ENCODE peak calls at places on chromosomes 3 and 15, in four cellular contexts. R is naive thymus-derived CD4-positive, alpha-beta T cell; E is CD4-positive, CD25-positive, alpha-beta regulatory T cell; L is fibroblast of pulmonary artery. K is an unnamed sample.
A peak's percentile ranks its signal among the peaks of the same experiment; 100 is the strongest.

GRCh38 chr3:32424581-32425250 is 33.1 kb downstream of the CMTM7 start:
- DNase-seq in L (no peak), E (no peak), R (no peak), K (no peak)

GRCh38 chr15:60612400-60613048 is 133.6 kb upstream of the ICE2 start:
- DNase-seq in R (no peak), E (no peak), L (no peak), K (no peak)

GRCh38 chr15:52680041-52680391 is 828 bp upstream of the ATOSA start:
- DNase-seq in L (peak; percentile 24), E (no peak), R (no peak), K (no peak)

GRCh38 chr15:53811530-53811929 is 52.1 kb upstream of the WDR72 start:
- DNase-seq in R (no peak), E (no peak), L (peak; percentile 10), K (no peak)

GRCh38 chr3:73766599-73767378 is 142.0 kb upstream of the PDZRN3 start:
- DNase-seq in R (no peak), E (no peak), L (peak; percentile 88), K (no peak)

GRCh38 chr3:133804896-133805295 is 719 bp upstream of the SRPRB start:
- DNase-seq in E (no peak), R (no peak), L (no peak), K (no peak)

GRCh38 chr3:189944285-189945145 is 176.2 kb downstream of the P3H2 start:
- DNase-seq in L (no peak), R (no peak), E (no peak), K (peak; percentile 57)

GRCh38 chr15:27545494-27546255 is 553.4 kb downstream of the OCA2 start:
- DNase-seq in R (no peak), E (no peak), L (no peak), K (no peak)

GRCh38 chr15:75202251-75203016 is 752 bp downstream of the C15orf39 start:
- DNase-seq in E (peak; percentile 86), L (peak; percentile 76), R (peak; percentile 89), K (peak; percentile 94)

GRCh38 chr3:110526732-110527727 is 544.6 kb upstream of the NECTIN3 start:
- DNase-seq in R (no peak), E (no peak), L (peak; percentile 94), K (no peak)

GRCh38 chr3:66469220-66469640 is 31.6 kb downstream of the LRIG1 start:
- DNase-seq in E (no peak), R (no peak), L (no peak), K (no peak)

GRCh38 chr15:84764989-84765388 is 16.6 kb downstream of the ZNF592 start:
- DNase-seq in L (peak; percentile 21), E (no peak), R (no peak), K (no peak)

GRCh38 chr3:24545917-24546316 is 51.3 kb upstream of the THRB start:
- DNase-seq in L (no peak), R (no peak), E (no peak), K (no peak)

GRCh38 chr15:25930931-25931330 is 67.8 kb upstream of the ATP10A start:
- DNase-seq in R (no peak), L (no peak), E (no peak), K (no peak)

GRCh38 chr3:77139665-77140064 is 99.8 kb downstream of the ROBO2 start:
- DNase-seq in R (no peak), L (no peak), E (no peak), K (no peak)

GRCh38 chr3:56855856-56856538 is 54.2 kb upstream of the ARHGEF3 start:
- DNase-seq in E (no peak), R (no peak), L (peak; percentile 42), K (peak; percentile 61)

GRCh38 chr3:186105543-186105942 is 3.3 kb downstream of the ETV5 start:
- DNase-seq in L (no peak), R (no peak), E (no peak), K (no peak)

GRCh38 chr3:42229942-42230688 is 35.9 kb downstream of the CCK start:
- DNase-seq in L (peak; percentile 73), E (no peak), R (no peak), K (no peak)

GRCh38 chr3:37173806-37174205 is 576 bp downstream of the LRRFIP2 start:
- DNase-seq in R (no peak), E (no peak), L (no peak), K (no peak)
- H3K4me3 ChIP-seq in R (no peak overlapping the region), E (peak overlapping the region; percentile 92), L (peak overlapping the region; percentile 90), K (no peak overlapping the region)

GRCh38 chr3:191292243-191292642 is 37.0 kb upstream of the CCDC50 start:
- DNase-seq in L (no peak), E (no peak), R (no peak), K (no peak)
- H3K4me3 ChIP-seq in L (no peak overlapping the region), E (no peak overlapping the region), R (no peak overlapping the region), K (no peak overlapping the region)

DNA sequence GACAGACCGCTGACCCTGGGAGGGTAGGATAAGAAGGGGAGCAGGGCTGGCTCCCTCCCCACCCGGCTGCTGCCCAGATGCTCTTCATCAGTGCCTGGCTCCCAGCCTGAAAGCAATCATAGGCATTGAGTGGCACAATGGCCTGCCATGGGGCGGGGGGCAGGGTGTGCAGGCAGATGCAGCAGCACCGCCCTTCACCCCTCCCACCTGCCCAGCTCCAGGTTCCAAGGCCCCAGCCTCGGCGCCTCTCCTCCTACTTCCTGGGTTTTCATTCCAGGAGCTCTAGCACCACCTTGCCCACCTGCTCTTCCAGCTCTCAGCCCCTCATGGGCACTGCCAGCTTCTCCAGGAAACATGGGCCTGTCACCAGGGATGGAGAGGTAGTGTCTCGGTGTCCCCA is 101.7 kb downstream of the MEGF11 start:
- DNase-seq in E (no peak), L (no peak), R (no peak), K (peak; percentile 45)
- H3K4me3 ChIP-seq in E (no peak overlapping the region), L (no peak overlapping the region), R (no peak overlapping the region), K (no peak overlapping the region)

DNA sequence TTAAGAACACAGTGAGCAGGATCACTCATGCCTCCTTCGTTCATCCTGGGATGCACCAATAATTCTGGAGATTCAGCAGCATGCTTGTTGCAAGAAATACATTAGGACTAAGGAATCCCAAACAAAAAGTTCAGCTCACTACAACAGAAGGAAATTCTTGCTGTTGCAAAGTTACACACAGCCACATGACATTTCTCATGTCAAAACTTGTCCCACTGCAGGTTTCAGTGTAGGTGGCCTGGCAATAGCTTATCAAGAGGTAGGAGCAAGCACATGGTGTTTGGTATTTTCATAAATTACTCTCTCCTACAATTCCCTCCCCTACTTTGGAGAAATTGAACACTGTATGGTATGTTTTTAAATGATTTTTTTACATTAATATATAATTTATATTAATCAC is 399.6 kb upstream of the EPHA3 start:
- DNase-seq in E (no peak), L (no peak), R (no peak), K (no peak)
- H3K4me3 ChIP-seq in E (no peak overlapping the region), L (no peak overlapping the region), R (no peak overlapping the region), K (no peak overlapping the region)

GRCh38 chr15:48177383-48177874 is 666 bp downstream of the MYEF2 start:
- DNase-seq in R (peak; percentile 31), L (peak; percentile 45), E (peak; percentile 11), K (no peak)
- H3K4me3 ChIP-seq in R (peak overlapping the region; percentile 68), L (peak overlapping the region; percentile 51), E (peak overlapping the region; percentile 83), K (peak overlapping the region; percentile 15)

GRCh38 chr3:52520716-52521487 is 12.8 kb downstream of the NT5DC2 start:
- DNase-seq in R (no peak), L (no peak), E (no peak), K (no peak)

GRCh38 chr3:52520141-52520667 is 13.5 kb downstream of the NT5DC2 start:
- DNase-seq in R (no peak), L (no peak), E (no peak), K (no peak)

GRCh38 chr3:52519445-52520140 is 14.1 kb downstream of the NT5DC2 start:
- DNase-seq in R (no peak), E (no peak), L (no peak), K (no peak)

GRCh38 chr3:52517796-52518722 is 15.6 kb downstream of the NT5DC2 start:
- DNase-seq in E (no peak), R (no peak), L (no peak), K (no peak)

DNA sequence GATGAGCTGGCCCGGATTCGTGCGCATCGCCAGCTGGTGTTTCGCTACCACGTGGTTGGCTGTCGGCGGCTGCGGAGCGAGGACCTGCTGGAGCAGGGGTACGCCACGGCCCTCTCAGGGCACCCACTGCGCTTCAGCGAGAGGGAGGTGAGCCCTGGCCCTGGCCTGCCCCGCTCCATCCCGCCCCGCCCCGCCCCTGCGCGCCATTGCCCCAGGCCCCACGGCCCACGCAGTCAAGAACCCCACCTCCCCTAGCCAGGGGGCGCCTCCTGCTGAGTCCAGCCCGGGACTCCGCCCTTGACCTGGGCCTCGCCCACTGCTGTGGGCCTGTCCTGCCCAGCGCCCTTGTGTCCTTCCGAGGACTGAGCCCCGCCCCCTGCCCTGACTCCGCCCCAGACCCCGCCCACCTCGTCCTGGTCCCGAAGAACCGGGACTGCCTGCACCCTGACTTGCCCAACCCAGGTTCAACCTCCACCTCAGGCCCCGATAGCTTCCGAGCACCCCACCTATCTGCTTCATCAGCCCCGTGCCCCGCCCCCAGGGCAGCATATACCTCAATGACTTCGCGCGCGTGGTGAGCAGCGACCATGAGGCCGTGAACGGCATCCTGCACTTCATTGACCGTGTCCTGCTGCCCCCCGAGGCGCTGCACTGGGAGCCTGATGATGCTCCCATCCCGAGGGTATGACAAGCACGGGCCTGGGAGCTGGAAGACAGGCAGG is 14.8 kb downstream of the NT5DC2 start:
- DNase-seq in E (no peak), L (peak; percentile 16), R (no peak), K (peak; percentile 63)
- H3K4me3 ChIP-seq in E (no peak overlapping the region), L (peak overlapping the region; percentile 21), R (no peak overlapping the region), K (no peak overlapping the region)

GRCh38 chr3:51955175-51955892 is at the start of gene GPR62:
- DNase-seq in E (no peak), L (no peak), R (no peak), K (peak; percentile 42)
- H3K4me3 ChIP-seq in E (no peak within 1 kb of the TSS), L (no peak within 1 kb of the TSS), R (peak within 1 kb of the TSS; percentile 44), K (no peak within 1 kb of the TSS)

DNA sequence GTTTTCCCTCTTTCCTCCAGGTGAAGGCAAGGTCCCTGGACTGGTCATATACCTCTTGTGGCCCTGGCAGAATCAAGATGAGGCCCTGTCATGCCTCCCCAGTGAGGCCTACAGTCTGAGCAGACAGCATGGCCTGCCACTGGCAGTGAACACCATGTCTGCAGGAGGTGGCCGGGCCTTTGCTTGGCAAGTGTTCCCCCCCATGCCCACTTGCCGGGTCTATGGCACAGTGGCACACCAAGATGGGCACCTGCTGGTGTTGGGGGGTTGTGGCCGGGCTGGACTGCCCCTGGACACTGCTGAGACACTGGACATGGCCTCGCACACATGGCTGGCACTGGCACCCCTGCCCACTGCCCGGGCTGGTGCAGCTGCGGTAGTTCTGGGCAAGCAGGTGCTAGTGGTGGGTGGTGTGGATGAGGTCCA is 1.2 kb downstream of the KLHDC8B start:
- DNase-seq in E (no peak), L (no peak), R (no peak), K (no peak)
- H3K4me3 ChIP-seq in E (no peak overlapping the region), L (peak overlapping the region; percentile 86), R (no peak overlapping the region), K (no peak overlapping the region)

GRCh38 chr15:92656089-92656488 is 514 bp upstream of the FAM174B start:
- DNase-seq in R (no peak), E (no peak), L (no peak), K (no peak)
- H3K4me3 ChIP-seq in R (peak overlapping the region; percentile 1), E (no peak overlapping the region), L (no peak overlapping the region), K (no peak overlapping the region)